ENCODE peak calls at places on chromosomes 11 and 22, in seven cellular contexts. M, Q, P, D, G, K and L are unnamed samples.

GRCh38 chr11:79045811-79046304 is 395.0 kb downstream of the TENM4 start:
- DNase-seq in M (no peak), Q (peak), P (no peak), D (no peak), G (no peak), K (peak), L (no peak)

GRCh38 chr11:22688914-22689313 is 22.5 kb downstream of the GAS2 start:
- DNase-seq in M (no peak), Q (no peak), P (no peak), D (no peak), G (no peak), K (no peak), L (no peak)

GRCh38 chr11:10488581-10489443 is 33.7 kb downstream of the AMPD3 start:
- DNase-seq in M (no peak), Q (no peak), P (no peak), D (peak), G (peak), K (no peak), L (no peak)

GRCh38 chr22:49995059-49995412 is 17.5 kb downstream of the IL17REL start:
- DNase-seq in M (no peak), Q (no peak), P (no peak), D (no peak), G (peak), K (no peak), L (no peak)

GRCh38 chr11:4546876-4547275 is 1.9 kb downstream of the OR52M1 start:
- DNase-seq in M (no peak), Q (no peak), P (no peak), D (no peak), G (no peak), K (no peak), L (no peak)

GRCh38 chr22:31870890-31871289 is 73.4 kb upstream of the YWHAH start:
- DNase-seq in M (no peak), Q (peak), P (no peak), D (peak), G (peak), K (peak), L (no peak)

GRCh38 chr11:1162498-1163311 is 5.0 kb downstream of the MUC5AC start:
- DNase-seq in M (no peak), Q (no peak), P (no peak), D (peak), G (no peak), K (no peak), L (peak)

GRCh38 chr22:38111941-38112355 is 1.5 kb upstream of the BAIAP2L2 start:
- DNase-seq in M (no peak), Q (no peak), P (peak), D (no peak), G (peak), K (no peak), L (peak)

GRCh38 chr11:61020706-61021235 is 49.3 kb downstream of the CD6 start:
- DNase-seq in M (no peak), Q (no peak), P (no peak), D (no peak), G (no peak), K (no peak), L (peak)

GRCh38 chr11:80519591-80520258 is 1078.9 kb upstream of the TENM4 start:
- DNase-seq in M (no peak), Q (peak), P (no peak), D (no peak), G (no peak), K (no peak), L (no peak)

DNA sequence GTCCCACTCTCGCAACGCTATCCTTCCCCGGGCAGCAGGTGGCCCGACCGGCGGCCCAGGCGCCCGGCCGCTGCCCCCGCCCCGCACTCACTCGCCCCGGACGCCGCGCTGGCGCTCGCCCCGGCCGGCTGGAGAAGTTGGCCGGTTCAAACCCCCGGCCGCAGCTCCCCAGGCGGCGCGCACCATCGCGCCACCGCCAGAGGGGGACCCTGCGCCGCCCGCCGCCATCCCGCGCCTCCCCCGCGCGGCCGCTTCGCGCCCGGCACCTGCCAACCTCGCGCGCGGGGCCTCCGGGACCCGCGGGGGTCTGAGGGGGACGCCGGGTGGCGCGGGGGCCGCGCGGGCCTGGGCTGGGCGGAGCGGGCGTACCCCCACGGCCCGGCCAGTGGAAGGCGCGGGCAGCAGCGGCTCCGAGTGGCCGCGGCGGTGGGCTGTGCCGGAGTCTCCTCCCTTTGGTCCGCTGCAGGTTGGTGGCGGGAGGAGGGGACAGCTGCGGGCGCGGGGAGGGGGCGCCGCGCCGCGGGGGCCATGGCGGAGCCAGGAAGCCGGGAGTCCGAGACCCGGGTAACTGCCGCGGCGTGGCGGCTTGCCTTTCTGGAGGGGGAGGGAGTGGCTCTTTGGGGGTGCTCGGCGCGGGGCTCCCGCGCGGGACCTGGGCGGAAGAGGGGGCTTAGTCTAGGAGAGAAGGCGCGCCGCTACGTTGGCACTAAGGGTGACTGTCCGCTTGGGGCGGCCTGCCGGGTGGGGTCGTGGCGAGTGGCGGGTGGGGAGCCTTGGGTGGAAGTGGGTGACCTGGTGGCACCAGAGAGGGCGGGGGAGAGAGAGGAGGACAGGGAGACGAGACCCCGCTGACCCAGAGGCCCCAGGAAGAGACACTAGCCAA is at the start of the genes MPST and TST:
- DNase-seq in M (peak), Q (peak), P (peak), D (peak), G (peak), K (peak), L (no peak)
- TF ChIP-seq CTCF in M (no peak), Q (no peak), P (peak), D (peak), G (peak), K (peak), L (peak)

GRCh38 chr11:67645521-67646457 is 4.7 kb downstream of the ACY3 start:
- DNase-seq in M (no peak), Q (no peak), P (peak), D (no peak), G (no peak), K (no peak), L (no peak)
- TF ChIP-seq CTCF in M (no peak), Q (no peak), P (peak), D (no peak), G (no peak), K (no peak), L (no peak)

DNA sequence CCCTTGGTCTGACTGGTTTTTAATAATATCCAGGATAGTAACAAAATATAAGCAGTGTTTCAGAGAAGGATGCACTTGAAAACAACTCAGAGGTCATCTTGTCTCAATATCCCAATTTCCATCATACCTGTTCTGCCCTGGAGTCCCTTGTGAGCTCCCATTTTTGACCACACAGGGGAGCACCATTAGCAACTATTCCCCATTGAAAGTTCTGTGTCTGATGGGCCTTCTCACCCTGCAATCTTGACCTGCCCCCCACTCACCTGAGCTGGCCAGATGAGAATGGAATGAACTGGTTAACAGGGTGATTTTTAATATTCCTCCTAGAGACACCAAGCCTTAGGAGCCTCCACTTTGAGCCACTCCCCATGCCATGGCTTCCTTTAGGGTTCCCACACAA is 3.8 kb upstream of the CAPN5 start:
- DNase-seq in M (no peak), Q (no peak), P (no peak), D (no peak), G (no peak), K (no peak), L (no peak)
- TF ChIP-seq CTCF in M (no peak), Q (no peak), P (no peak), D (no peak), G (no peak), K (no peak), L (no peak)

GRCh38 chr11:126265801-126266200 is 2.9 kb downstream of the SRPRA start:
- DNase-seq in M (no peak), Q (peak), P (no peak), D (no peak), G (no peak), K (peak), L (no peak)
- TF ChIP-seq CTCF in M (no peak), Q (no peak), P (no peak), D (no peak), G (no peak), K (no peak), L (peak)

DNA sequence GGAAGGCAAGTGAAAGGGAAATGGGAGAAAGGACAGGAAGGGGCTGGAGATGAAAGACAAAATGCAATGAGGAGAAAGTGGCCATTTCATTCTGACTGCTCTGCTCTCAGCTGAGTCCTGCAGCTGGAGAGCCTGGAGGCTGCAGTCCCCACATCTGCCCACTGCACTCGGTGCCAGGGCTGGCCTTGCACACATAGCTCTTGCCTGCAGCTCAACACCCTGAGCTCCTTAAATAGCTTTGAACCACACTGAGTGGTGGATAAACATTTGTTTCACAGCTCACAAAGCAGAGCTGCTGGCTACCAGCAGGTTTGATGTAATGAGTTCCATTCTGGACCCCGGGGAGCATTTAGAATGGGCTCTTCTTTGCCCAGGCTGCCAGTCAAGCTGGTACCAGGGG is 426.1 kb upstream of the CADM1 start:
- DNase-seq in M (no peak), Q (peak), P (no peak), D (no peak), G (no peak), K (no peak), L (no peak)
- TF ChIP-seq CTCF in M (no peak), Q (no peak), P (no peak), D (no peak), G (no peak), K (no peak), L (peak)

DNA sequence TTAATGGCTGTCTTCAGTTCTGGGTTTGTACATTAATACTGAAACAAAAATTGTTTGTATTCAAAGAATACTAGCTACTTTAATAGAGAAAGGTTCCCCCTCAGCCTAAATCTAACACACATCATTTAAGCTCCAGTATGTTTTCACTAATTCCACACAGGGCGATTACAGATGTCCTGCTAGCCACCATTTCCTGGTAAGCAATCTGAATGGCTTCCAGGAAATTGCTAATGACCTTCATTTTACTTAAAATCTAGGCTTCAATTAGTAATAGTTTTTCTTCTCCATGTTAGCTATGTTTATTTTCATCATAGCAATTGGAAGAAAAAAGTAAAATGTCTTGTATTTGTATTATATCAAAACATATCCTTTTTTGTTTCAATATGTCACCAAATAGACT is 132.8 kb downstream of the SOX6 start:
- DNase-seq in M (no peak), Q (no peak), P (no peak), D (no peak), G (no peak), K (no peak), L (no peak)
- TF ChIP-seq CTCF in M (no peak), Q (no peak), P (no peak), D (no peak), G (no peak), K (no peak), L (no peak)